ENCODE peak calls at places on chromosomes 2 and 18, in five cellular contexts. G is dorsolateral prefrontal cortex; U is stimulated activated CD8-positive, alpha-beta memory T cell treated with anti-CD3 and anti-CD28 coated beads, Interleukin-4, amount 100 ng/mL, for 4 hours; R is iris pigment epithelial cell; X is tibial nerve. P is an unnamed sample.

GRCh38 chr2:240412211-240412830 is 23.1 kb upstream of the GPC1 start:
- DNase-seq in G (peak), U (no peak), R (no peak), X (peak), P (no peak)

GRCh38 chr2:206616141-206616540 is 26.1 kb upstream of the FAM237A start:
- DNase-seq in G (no peak), U (no peak), R (peak), X (no peak), P (no peak)

GRCh38 chr2:219358170-219359075 is 25.9 kb upstream of the RESP18 start:
- DNase-seq in G (peak), U (no peak), R (no peak), X (no peak), P (no peak)

GRCh38 chr18:3983351-3983969 is 471.6 kb downstream of the DLGAP1 start:
- DNase-seq in G (no peak), U (no peak), R (peak), X (no peak), P (no peak)

GRCh38 chr2:159326569-159327255 is 40.2 kb upstream of the WDSUB1 start:
- DNase-seq in G (no peak), U (no peak), R (peak), X (no peak), P (no peak)

GRCh38 chr2:205792908-205793307 is 110.6 kb downstream of the NRP2 start:
- DNase-seq in G (no peak), U (no peak), R (no peak), X (no peak), P (no peak)

GRCh38 chr2:105407946-105408743 is 9.3 kb upstream of the FHL2 start:
- DNase-seq in G (no peak), U (no peak), R (no peak), X (no peak), P (no peak)

GRCh38 chr2:178718283-178718682 is 88.9 kb downstream of the TTN start:
- DNase-seq in G (no peak), U (no peak), R (peak), X (no peak), P (no peak)

GRCh38 chr2:131035112-131035825 is 58.0 kb downstream of the FAM168B start:
- DNase-seq in G (no peak), U (no peak), R (no peak), X (no peak), P (no peak)

GRCh38 chr18:79961527-79962291 is 2.7 kb upstream of the HSBP1L1 start:
- DNase-seq in G (no peak), U (no peak), R (no peak), X (no peak), P (no peak)

GRCh38 chr2:134217316-134217715 is 36.6 kb upstream of the MGAT5 start:
- DNase-seq in G (no peak), U (no peak), R (no peak), X (no peak), P (no peak)

GRCh38 chr2:5725794-5726463 is 33.7 kb downstream of the SOX11 start:
- DNase-seq in G (no peak), U (no peak), R (peak), X (no peak), P (no peak)

GRCh38 chr2:178241852-178242551 is 47.7 kb downstream of the OSBPL6 start:
- DNase-seq in G (peak), U (no peak), R (peak), X (peak), P (peak)

GRCh38 chr2:45860136-45861106 is 208.9 kb downstream of the PRKCE start:
- DNase-seq in G (peak), U (no peak), R (peak), X (peak), P (no peak)

GRCh38 chr2:47950340-47951280 is 44.3 kb upstream of the FBXO11 start:
- DNase-seq in G (no peak), U (no peak), R (peak), X (no peak), P (no peak)

GRCh38 chr2:8576525-8577157 is 105.2 kb upstream of the ID2 start:
- DNase-seq in G (no peak), U (no peak), R (no peak), X (no peak), P (no peak)

GRCh38 chr18:44729631-44730101 is 49.0 kb downstream of the SETBP1 start:
- DNase-seq in G (no peak), U (peak), R (peak), X (no peak), P (no peak)

GRCh38 chr2:138421315-138421970 is 80.1 kb upstream of the SPOPL start:
- DNase-seq in G (no peak), U (no peak), R (peak), X (no peak), P (no peak)